ENCODE peak calls at places on chromosome 15, in four cellular contexts. P is Panc1, C is PC-3, H is nephron progenitor cell. S is an unnamed sample.

GRCh38 chr15:59622289-59622688 is 10.7 kb downstream of the GCNT3 start:
- DNase-seq in P (peak; percentile 45), C (peak; percentile 86), H (peak; percentile 53), S (peak; percentile 68)

GRCh38 chr15:81032355-81032754 is 31.6 kb downstream of the TLNRD1 start:
- DNase-seq in P (no peak), C (no peak), H (no peak), S (no peak)

GRCh38 chr15:60673918-60674558 is 195.1 kb upstream of the ICE2 start:
- DNase-seq in P (peak; percentile 10), C (peak; percentile 80), H (no peak), S (no peak)

GRCh38 chr15:72231066-72231846 is at the start of gene PKM:
- DNase-seq in P (peak; percentile 90), C (peak; percentile 97), H (peak; percentile 99), S (peak; percentile 97)

GRCh38 chr15:38460543-38460942 is 6.6 kb downstream of the FAM98B start:
- DNase-seq in P (no peak), C (no peak), H (no peak), S (no peak)

GRCh38 chr15:31306426-31307269 is 20.0 kb upstream of the KLF13 start:
- DNase-seq in P (no peak), C (no peak), H (peak; percentile 49), S (peak; percentile 27)

GRCh38 chr15:42728562-42728961 is 8.4 kb downstream of the CDAN1 start:
- DNase-seq in P (no peak), C (no peak), H (no peak), S (no peak)

GRCh38 chr15:83435202-83435601 is 11.9 kb upstream of the SH3GL3 start:
- DNase-seq in P (no peak), C (peak; percentile 82), H (no peak), S (no peak)

GRCh38 chr15:80606571-80606970 is 88.5 kb upstream of the ABHD17C start:
- DNase-seq in P (no peak), C (no peak), H (no peak), S (no peak)

GRCh38 chr15:39367591-39367990 is 213.3 kb upstream of the THBS1 start:
- DNase-seq in P (no peak), C (no peak), H (no peak), S (no peak)

DNA sequence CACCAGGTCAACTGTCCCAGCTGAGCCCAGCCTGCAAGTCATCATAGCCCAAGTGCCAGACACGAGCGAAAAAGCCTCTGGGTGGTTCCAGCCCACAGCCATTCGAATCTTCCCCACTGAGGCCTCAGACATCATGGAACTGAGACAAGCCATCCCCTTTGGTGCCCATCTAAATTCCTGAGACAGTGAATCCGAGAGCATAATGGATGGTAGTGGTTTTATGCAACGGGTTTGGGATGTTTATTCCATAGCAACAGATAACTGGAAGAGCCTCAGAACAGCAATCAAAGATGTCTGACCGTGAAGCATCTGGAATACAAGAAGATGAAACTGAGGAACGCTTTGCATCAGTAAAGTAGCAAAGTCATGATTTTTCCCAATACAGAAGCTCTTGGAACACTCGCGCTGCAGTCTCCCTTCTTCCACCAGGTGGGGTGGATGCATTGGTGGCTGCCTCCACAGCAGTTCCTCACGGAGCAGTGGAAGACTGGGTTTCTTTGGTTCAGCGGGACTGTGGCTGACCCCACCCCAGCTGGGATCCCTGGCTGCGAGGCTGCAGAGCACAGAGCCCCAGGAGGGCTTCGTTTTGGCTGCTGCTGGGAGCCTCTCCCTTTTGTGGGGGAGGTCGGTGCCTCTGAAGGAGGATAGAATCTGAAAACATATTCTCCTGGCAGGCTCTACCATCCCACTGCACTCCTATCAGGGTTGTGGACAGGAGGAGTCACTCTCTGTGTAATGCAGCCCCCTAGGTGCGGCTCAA is 26.4 kb upstream of the PDE8A start:
- DNase-seq in P (peak; percentile 41), C (peak; percentile 76), H (peak; percentile 62), S (peak; percentile 70)
- TF ChIP-seq CTCF in P (peak; percentile 92), C (peak; percentile 85), H (peak; percentile 69), S (peak; percentile 67)

DNA sequence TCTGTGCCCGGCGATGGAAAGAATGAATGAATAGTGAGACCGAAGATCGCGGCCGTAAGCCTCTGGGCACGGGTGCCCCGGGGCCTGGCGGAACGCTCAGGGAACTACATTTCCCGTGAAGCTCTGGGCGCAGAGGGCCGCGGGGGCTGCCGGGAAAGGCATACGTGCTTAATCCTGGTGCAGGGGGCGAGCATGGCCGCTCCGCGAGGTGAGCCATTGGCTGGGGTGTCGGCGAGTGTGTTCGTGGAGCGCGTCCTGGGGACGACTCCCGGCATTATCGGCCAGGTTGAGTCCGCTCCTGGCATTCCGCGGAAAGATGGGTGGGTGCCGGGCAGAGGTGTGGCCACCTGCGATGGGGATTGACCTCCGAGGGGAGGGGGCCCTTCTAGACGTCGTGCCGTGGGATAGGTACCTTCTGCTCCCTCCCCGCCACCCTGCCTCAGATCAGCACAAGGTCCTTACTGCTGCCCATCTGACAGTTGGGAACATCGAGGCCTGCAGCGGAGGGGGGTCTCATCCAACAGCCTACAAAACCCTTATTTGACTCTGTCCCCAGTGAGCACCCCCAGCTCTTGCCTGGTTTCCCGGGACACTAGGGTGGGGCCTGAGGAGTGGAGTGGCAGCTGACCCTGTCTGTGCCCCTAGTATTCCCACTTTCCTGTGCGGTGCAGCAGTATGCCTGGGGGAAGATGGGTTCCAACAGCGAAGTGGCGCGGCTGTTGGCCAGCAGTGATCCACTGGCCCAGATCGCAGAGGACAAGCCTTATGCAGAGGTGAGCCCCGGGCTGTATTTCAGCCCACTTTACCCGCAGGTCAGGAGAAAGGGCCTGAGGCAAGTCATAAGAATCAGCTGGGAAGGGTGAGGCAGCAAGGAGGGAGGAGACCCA is at the start of gene MPI:
- DNase-seq in P (no peak), C (peak; percentile 81), H (peak; percentile 90), S (peak; percentile 88)
- TF ChIP-seq CTCF in P (no peak), C (no peak), H (no peak), S (no peak)

GRCh38 chr15:94027571-94027970 is 203.8 kb upstream of the MCTP2 start:
- DNase-seq in P (no peak), C (no peak), H (no peak), S (no peak)

GRCh38 chr15:94028121-94028520 is 203.2 kb upstream of the MCTP2 start:
- DNase-seq in P (no peak), C (no peak), H (no peak), S (no peak)

GRCh38 chr15:94029495-94029894 is 201.9 kb upstream of the MCTP2 start:
- DNase-seq in P (no peak), C (peak; percentile 40), H (no peak), S (no peak)

GRCh38 chr15:94031072-94031471 is 200.3 kb upstream of the MCTP2 start:
- DNase-seq in P (no peak), C (no peak), H (no peak), S (no peak)

DNA sequence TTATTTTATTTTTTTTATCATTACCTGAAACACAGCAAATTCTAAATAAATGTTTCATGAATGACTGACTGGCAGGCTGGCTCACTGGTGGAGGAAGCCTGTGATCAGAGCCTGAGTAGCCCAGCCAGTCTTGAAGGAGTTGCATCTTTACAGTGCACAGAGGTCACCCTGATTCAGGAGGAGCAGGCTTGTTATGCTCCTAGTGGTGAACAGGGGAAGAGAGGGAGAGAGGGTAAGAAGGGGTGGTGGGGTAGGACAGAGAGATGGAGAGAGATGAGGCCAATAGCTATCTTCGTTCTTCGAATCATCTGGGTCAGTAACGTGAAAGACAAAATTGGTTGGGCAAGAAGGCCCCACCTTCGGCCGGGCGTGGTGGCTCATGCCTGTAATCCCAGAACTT is 202.6 kb upstream of the MCTP2 start:
- DNase-seq in P (no peak), C (no peak), H (no peak), S (no peak)
- TF ChIP-seq CTCF in P (no peak), C (no peak), H (no peak), S (no peak)

DNA sequence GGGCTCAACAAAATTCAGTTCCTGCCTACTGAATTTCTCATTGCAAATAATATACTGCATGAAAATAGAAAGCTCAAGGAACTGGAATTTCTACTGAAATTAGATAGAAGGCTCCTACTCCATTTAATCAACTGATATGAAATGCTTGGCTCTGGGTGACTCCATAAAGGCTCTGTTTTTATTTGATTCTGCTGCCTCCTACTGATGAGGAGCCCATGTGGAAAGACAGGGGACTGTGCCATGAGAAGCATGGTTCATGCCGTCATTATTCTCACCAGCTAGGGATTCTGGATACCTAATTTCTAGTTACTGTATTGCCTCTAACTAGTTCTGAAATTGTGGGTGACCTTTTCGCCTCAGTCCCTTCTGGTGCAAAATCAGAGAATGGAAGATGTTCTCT is 366.2 kb upstream of the DPH6 start:
- DNase-seq in P (no peak), C (peak; percentile 50), H (no peak), S (no peak)
- TF ChIP-seq CTCF in P (no peak), C (peak; percentile 57), H (no peak), S (no peak)

GRCh38 chr15:48250640-48251076 is 44.6 kb downstream of the SLC12A1 start:
- DNase-seq in P (peak; percentile 56), C (peak; percentile 60), H (peak; percentile 22), S (peak; percentile 47)
- TF ChIP-seq CTCF in P (peak; percentile 78), C (peak; percentile 66), H (peak; percentile 39), S (peak; percentile 69)

GRCh38 chr15:57306944-57307411 is 69.3 kb upstream of the CGNL1 start:
- DNase-seq in P (no peak), C (no peak), H (no peak), S (no peak)
- TF ChIP-seq CTCF in P (no peak), C (peak; percentile 16), H (no peak), S (peak; percentile 9)

GRCh38 chr15:65927545-65927944 is 58.3 kb downstream of the RAB11A start:
- DNase-seq in P (no peak), C (no peak), H (no peak), S (no peak)
- TF ChIP-seq CTCF in P (peak; percentile 38), C (peak; percentile 9), H (no peak), S (peak; percentile 25)

S was measured in endothelial cell.